ENCODE peak calls at places on chromosomes 4 and X, in seven cellular contexts. X is activated CD8-positive, alpha-beta memory T cell treated with anti-CD3 and anti-CD28 coated beads, Interleukin-2, amount 10 ng/mL, durations not matched to agents 7 days and 5 days; B is NCI-H1092 treated with DMSO at 0.1 percent for 48 hours; J is GM03348; C is suprapubic skin; G is heart left ventricle; S is stimulated activated CD8-positive, alpha-beta memory T cell treated with anti-CD3 and anti-CD28 coated beads, Interleukin-4, amount 100 ng/mL, for 24 hours. L is an unnamed sample.
A peak's percentile ranks its signal among the peaks of the same experiment; 100 is the strongest.

GRCh38 chrX:149230689-149231088 is 274.4 kb downstream of the IDS start:
- DNase-seq in J (no peak), G (no peak), C (no peak), S (no peak), X (no peak), B (no peak), L (no peak)

GRCh38 chr4:176753049-176753448 is 39.7 kb downstream of the VEGFC start:
- DNase-seq in G (no peak), S (no peak), B (no peak), X (no peak), J (peak; percentile 54), C (no peak), L (no peak)

GRCh38 chr4:127256500-127256899 is 376.3 kb upstream of the INTU start:
- DNase-seq in B (no peak), C (no peak), G (no peak), X (no peak), S (no peak), J (no peak), L (no peak)

GRCh38 chrX:48468247-48468671 is 1.8 kb downstream of the SLC38A5 start:
- DNase-seq in B (no peak), C (no peak), S (peak; percentile 40), G (no peak), J (peak; percentile 46), X (peak; percentile 59), L (no peak)

GRCh38 chr4:42331914-42332368 is 65.3 kb upstream of the SHISA3 start:
- DNase-seq in X (no peak), S (no peak), C (no peak), G (peak; percentile 24), B (no peak), J (no peak), L (no peak)

GRCh38 chrX:1453951-1454785 is 1.5 kb upstream of the ASMTL start:
- DNase-seq in X (peak; percentile 92), C (peak; percentile 87), J (peak; percentile 84), G (peak; percentile 84), B (no peak), S (peak; percentile 87), L (no peak)

GRCh38 chrX:9767375-9767774 is 1.7 kb upstream of the GPR143 start:
- DNase-seq in G (no peak), S (no peak), B (no peak), X (no peak), C (no peak), J (no peak), L (no peak)

GRCh38 chr4:172045981-172046380 is 232.8 kb downstream of the GALNTL6 start:
- DNase-seq in G (no peak), B (no peak), J (no peak), S (no peak), X (no peak), C (no peak), L (no peak)

GRCh38 chrX:18885317-18886004 is 98.5 kb downstream of the PHKA2 start:
- DNase-seq in C (no peak), X (no peak), S (no peak), G (no peak), B (no peak), J (peak; percentile 10), L (peak; percentile 8)

GRCh38 chr4:8938137-8938536 is 66.5 kb upstream of the HMX1 start:
- DNase-seq in S (no peak), B (no peak), J (no peak), C (no peak), G (no peak), X (no peak), L (no peak)

GRCh38 chr4:153082322-153083301 is 121.6 kb upstream of the TRIM2 start:
- DNase-seq in J (no peak), B (no peak), C (no peak), G (no peak), S (no peak), X (no peak), L (no peak)

GRCh38 chrX:16633754-16634153 is 16.2 kb upstream of the S100G start:
- DNase-seq in B (no peak), J (no peak), S (no peak), G (no peak), X (no peak), C (no peak), L (no peak)

GRCh38 chr4:124555959-124556358 is 156.6 kb downstream of the ANKRD50 start:
- DNase-seq in G (no peak), B (no peak), X (no peak), J (no peak), C (no peak), S (no peak), L (no peak)

GRCh38 chr4:57679969-57680368 is 569.8 kb upstream of the IGFBP7 start:
- DNase-seq in C (no peak), J (no peak), G (no peak), B (no peak), X (no peak), S (no peak), L (no peak)

GRCh38 chrX:51837451-51837850 is 56.0 kb upstream of the MAGED1 start:
- DNase-seq in X (no peak), G (no peak), J (no peak), B (peak; percentile 14), C (no peak), S (no peak), L (no peak)

GRCh38 chr4:147778942-147779341 is 47.1 kb downstream of the ARHGAP10 start:
- DNase-seq in C (no peak), G (no peak), B (no peak), S (no peak), J (no peak), X (no peak), L (peak; percentile 98)

GRCh38 chr4:24973471-24974251 is 57.1 kb downstream of the LGI2 start:
- DNase-seq in G (peak; percentile 53), J (peak; percentile 23), C (no peak), B (peak; percentile 74), S (no peak), X (no peak), L (no peak)

GRCh38 chr4:99722006-99722405 is 64.4 kb upstream of the C4orf54 start:
- DNase-seq in S (no peak), C (no peak), B (no peak), X (no peak), J (no peak), G (no peak), L (no peak)

GRCh38 chr4:36399762-36400353 is 118.4 kb downstream of the DTHD1 start:
- DNase-seq in J (no peak), G (no peak), S (no peak), X (peak; percentile 66), B (no peak), C (no peak), L (peak; percentile 24)

GRCh38 chr4:97500423-97500822 is 642.9 kb downstream of the STPG2 start:
- DNase-seq in G (no peak), B (no peak), X (no peak), S (no peak), C (no peak), J (no peak), L (peak; percentile 23)

GRCh38 chr4:178745203-178745602 is 1303.0 kb upstream of the AGA start:
- DNase-seq in X (no peak), S (no peak), C (no peak), J (no peak), G (no peak), B (no peak), L (no peak)

GRCh38 chrX:2342878-2343277 is 157.9 kb downstream of the DHRSX start:
- DNase-seq in B (no peak), G (no peak), J (peak; percentile 46), X (no peak), S (no peak), C (no peak), L (no peak)

GRCh38 chr4:162659716-162660115 is 495.9 kb upstream of the FSTL5 start:
- DNase-seq in B (no peak), X (no peak), S (no peak), C (no peak), J (no peak), G (no peak), L (no peak)

GRCh38 chr4:86498560-86499166 is 95.5 kb upstream of the PTPN13 start:
- DNase-seq in C (no peak), G (no peak), J (peak; percentile 64), S (no peak), B (peak; percentile 65), X (no peak), L (no peak)

GRCh38 chr4:98446499-98447375 is 185.6 kb downstream of the RAP1GDS1 start:
- DNase-seq in X (peak; percentile 89), G (no peak), J (peak; percentile 30), B (no peak), S (peak; percentile 45), C (no peak), L (peak; percentile 61)

GRCh38 chrX:1378306-1378758 is 13.6 kb downstream of the SLC25A6 start:
- DNase-seq in S (no peak), G (no peak), B (no peak), C (no peak), X (no peak), J (no peak), L (no peak)

GRCh38 chr4:42396361-42397255 is 680 bp upstream of the SHISA3 start:
- DNase-seq in J (no peak), S (no peak), B (no peak), G (no peak), X (no peak), C (no peak), L (no peak)

GRCh38 chr4:153466637-153467153 is 535 bp downstream of the TMEM131L start:
- DNase-seq in X (no peak), G (no peak), C (no peak), B (no peak), S (no peak), J (peak; percentile 11), L (no peak)

GRCh38 chrX:51461053-51462050 is 35.0 kb downstream of the NUDT11 start:
- DNase-seq in G (no peak), X (no peak), J (peak; percentile 26), B (peak; percentile 20), C (no peak), S (no peak), L (no peak)

GRCh38 chrX:105475801-105476200 is 255.3 kb upstream of the TEX13A start:
- DNase-seq in S (no peak), B (no peak), X (no peak), G (no peak), J (no peak), C (no peak), L (no peak)

GRCh38 chr4:41573458-41574129 is 35.6 kb downstream of the LIMCH1 start:
- DNase-seq in G (no peak), J (no peak), X (no peak), S (no peak), C (no peak), B (no peak), L (no peak)

GRCh38 chr4:106695846-106696245 is 327.3 kb upstream of the GIMD1 start:
- DNase-seq in X (no peak), C (no peak), S (no peak), G (no peak), J (no peak), B (no peak), L (no peak)

GRCh38 chrX:152575331-152575730 is 62.4 kb upstream of the GABRQ start:
- DNase-seq in S (no peak), C (no peak), B (no peak), J (no peak), X (no peak), G (no peak), L (no peak)